ENCODE peak calls at places on chromosomes 12 and 14, in seven cellular contexts. P is NCI-H345; I is stimulated activated CD4-positive, alpha-beta T cell treated with anti-CD3 and anti-CD28 coated beads, Interleukin-1b, Interleukin-23, amount 100 ng/mL, for 48 hours; Y is NCI-H2081 treated with DMSO at 0.1 percent for 48 hours; H is cerebellum; L is cardiac muscle cell; S is neural crest cell. T is an unnamed sample.

GRCh38 chr12:78703820-78704525 is 160.6 kb upstream of the SYT1 start:
- DNase-seq in L (peak; percentile 58), H (no peak), S (no peak), P (no peak), Y (no peak), I (no peak), T (no peak)

GRCh38 chr14:42715316-42715715 is 1108.6 kb downstream of the LRFN5 start:
- DNase-seq in I (no peak), L (peak; percentile 27), H (no peak), S (no peak), P (no peak), Y (no peak), T (no peak)

GRCh38 chr12:12428961-12429657 is 72.2 kb downstream of the BORCS5 start:
- DNase-seq in Y (no peak), H (no peak), I (peak; percentile 32), S (no peak), L (no peak), P (no peak), T (no peak)

GRCh38 chr14:27427796-27428195 is 830.0 kb upstream of the NOVA1 start:
- DNase-seq in S (no peak), L (peak; percentile 43), I (no peak), Y (no peak), P (no peak), H (no peak), T (no peak)

GRCh38 chr12:116727261-116727660 is 10.6 kb downstream of the SPRING1 start:
- DNase-seq in I (no peak), L (no peak), P (no peak), S (no peak), Y (no peak), H (no peak), T (no peak)

GRCh38 chr12:78863482-78864427 is 819 bp upstream of the SYT1 start:
- DNase-seq in Y (peak; percentile 64), S (peak; percentile 24), H (peak; percentile 77), I (no peak), P (peak; percentile 86), L (peak; percentile 36), T (peak; percentile 82)

GRCh38 chr12:19965196-19966038 is 402.9 kb upstream of the PDE3A start:
- DNase-seq in H (no peak), P (no peak), I (no peak), Y (no peak), L (peak; percentile 23), S (no peak), T (peak; percentile 98)

GRCh38 chr14:73662439-73663056 is 17.8 kb downstream of the DNAL1 start:
- DNase-seq in S (no peak), I (no peak), H (no peak), P (no peak), Y (no peak), L (peak; percentile 89), T (peak; percentile 3)

GRCh38 chr12:128120035-128120434 is 146.9 kb upstream of the TMEM132C start:
- DNase-seq in Y (no peak), I (no peak), H (no peak), S (no peak), P (no peak), L (no peak), T (no peak)

GRCh38 chr14:100965296-100965695 is 61.8 kb upstream of the RTL1 start:
- DNase-seq in P (no peak), I (no peak), L (no peak), S (no peak), Y (no peak), H (no peak), T (no peak)

GRCh38 chr14:56131865-56132830 is 13.9 kb downstream of the PELI2 start:
- DNase-seq in P (no peak), L (no peak), Y (no peak), H (no peak), I (no peak), S (no peak), T (peak; percentile 81)

GRCh38 chr12:83106873-83107272 is 420.2 kb downstream of the TMTC2 start:
- DNase-seq in P (no peak), L (no peak), Y (no peak), H (no peak), S (no peak), I (no peak), T (no peak)

GRCh38 chr12:107134558-107134957 is 41.2 kb upstream of the CRY1 start:
- DNase-seq in Y (no peak), H (no peak), S (no peak), P (peak; percentile 10), L (peak; percentile 2), I (peak; percentile 66), T (peak; percentile 20)

GRCh38 chr14:101020971-101021370 is 117.4 kb upstream of the RTL1 start:
- DNase-seq in H (no peak), L (no peak), Y (no peak), S (no peak), I (no peak), P (no peak), T (no peak)

GRCh38 chr14:74591899-74592298 is 20.1 kb downstream of the LTBP2 start:
- DNase-seq in Y (no peak), I (no peak), L (no peak), H (no peak), P (no peak), S (no peak), T (no peak)

GRCh38 chr12:75481013-75481705 is 604 bp downstream of the GLIPR1 start:
- DNase-seq in S (no peak), I (no peak), L (peak; percentile 59), Y (no peak), H (no peak), P (no peak), T (no peak)